ENCODE peak calls at places on chromosomes 5 and 9, in nine cellular contexts. Q, B, X, H, P, Z, W, L and V are unnamed samples.

GRCh38 chr9:131567910-131568309 is 22.6 kb downstream of the PRRT1B start:
- DNase-seq in Q (no peak), B (no peak), X (no peak), H (no peak), P (no peak), Z (no peak), W (no peak), L (no peak), V (no peak)

GRCh38 chr5:90802695-90803317 is 244.2 kb downstream of the ADGRV1 start:
- DNase-seq in Q (peak), B (peak), X (no peak), H (no peak), P (peak), Z (no peak), W (peak), L (peak), V (peak)

GRCh38 chr5:1437452-1437851 is 7.8 kb downstream of the SLC6A3 start:
- DNase-seq in Q (no peak), B (no peak), X (no peak), H (peak), P (no peak), Z (no peak), W (no peak), L (peak), V (no peak)

GRCh38 chr9:114238919-114239879 is 83.7 kb upstream of the ORM1 start:
- DNase-seq in Q (no peak), B (peak), X (no peak), H (no peak), P (no peak), Z (no peak), W (no peak), L (peak), V (no peak)

GRCh38 chr5:180180198-180180820 is 28.7 kb downstream of the RASGEF1C start:
- DNase-seq in Q (no peak), B (peak), X (no peak), H (no peak), P (no peak), Z (no peak), W (no peak), L (no peak), V (no peak)

GRCh38 chr5:115168829-115169391 is 798 bp downstream of the TRIM36 start:
- DNase-seq in Q (no peak), B (peak), X (no peak), H (no peak), P (peak), Z (no peak), W (peak), L (no peak), V (peak)

GRCh38 chr9:77495834-77496671 is 152.1 kb downstream of the GNA14 start:
- DNase-seq in Q (peak), B (no peak), X (no peak), H (no peak), P (no peak), Z (no peak), W (no peak), L (peak), V (no peak)

GRCh38 chr5:157575096-157575872 is at the start of gene ADAM19:
- DNase-seq in Q (no peak), B (peak), X (no peak), H (peak), P (peak), Z (peak), W (peak), L (peak), V (peak)

GRCh38 chr9:86046930-86047341 is 52.4 kb downstream of the GOLM1 start:
- DNase-seq in Q (no peak), B (no peak), X (no peak), H (no peak), P (no peak), Z (no peak), W (no peak), L (no peak), V (no peak)

GRCh38 chr9:69149321-69149807 is 24.7 kb upstream of the TJP2 start:
- DNase-seq in Q (no peak), B (peak), X (no peak), H (no peak), P (peak), Z (no peak), W (no peak), L (peak), V (no peak)

GRCh38 chr5:59709346-59709821 is 184.1 kb downstream of the PDE4D start:
- DNase-seq in Q (no peak), B (no peak), X (no peak), H (no peak), P (no peak), Z (no peak), W (no peak), L (no peak), V (no peak)

GRCh38 chr5:181070523-181070922 is 30.5 kb downstream of the BTNL9 start:
- DNase-seq in Q (no peak), B (no peak), X (no peak), H (no peak), P (no peak), Z (no peak), W (no peak), L (no peak), V (no peak)

GRCh38 chr5:69046375-69046957 is 47.3 kb upstream of the SLC30A5 start:
- DNase-seq in Q (no peak), B (no peak), X (no peak), H (no peak), P (no peak), Z (no peak), W (no peak), L (no peak), V (no peak)

GRCh38 chr9:18727904-18728303 is 254.0 kb downstream of the ADAMTSL1 start:
- DNase-seq in Q (no peak), B (no peak), X (no peak), H (no peak), P (no peak), Z (no peak), W (no peak), L (no peak), V (no peak)

GRCh38 chr5:73395274-73395673 is 53.3 kb downstream of the FOXD1 start:
- DNase-seq in Q (no peak), B (no peak), X (no peak), H (no peak), P (no peak), Z (no peak), W (no peak), L (no peak), V (no peak)

GRCh38 chr5:150339841-150340240 is 17.7 kb upstream of the TCOF1 start:
- DNase-seq in Q (no peak), B (no peak), X (no peak), H (no peak), P (no peak), Z (no peak), W (no peak), L (no peak), V (no peak)

GRCh38 chr5:154493274-154493673 is 15.2 kb upstream of the HAND1 start:
- DNase-seq in Q (no peak), B (no peak), X (no peak), H (no peak), P (peak), Z (no peak), W (no peak), L (no peak), V (no peak)

GRCh38 chr5:93163010-93163663 is 417.9 kb downstream of the NR2F1-AS1 start:
- DNase-seq in Q (no peak), B (no peak), X (no peak), H (no peak), P (no peak), Z (no peak), W (no peak), L (peak), V (no peak)

GRCh38 chr9:109411818-109412352 is 86.2 kb downstream of the PTPN3 start:
- DNase-seq in Q (no peak), B (peak), X (no peak), H (no peak), P (peak), Z (no peak), W (no peak), L (peak), V (no peak)

GRCh38 chr5:66788556-66788955 is 192.4 kb downstream of the MAST4 start:
- DNase-seq in Q (no peak), B (no peak), X (no peak), H (no peak), P (no peak), Z (no peak), W (no peak), L (no peak), V (no peak)

GRCh38 chr5:6633469-6634326 is 458 bp downstream of the SRD5A1 start:
- DNase-seq in Q (peak), B (peak), X (no peak), H (peak), P (peak), Z (no peak), W (peak), L (no peak), V (peak)

GRCh38 chr9:130999265-130999623 is 9.7 kb upstream of the LAMC3 start:
- DNase-seq in Q (no peak), B (no peak), X (no peak), H (no peak), P (no peak), Z (no peak), W (no peak), L (no peak), V (no peak)

GRCh38 chr5:169039592-169039991 is 261.3 kb downstream of the SLIT3 start:
- DNase-seq in Q (no peak), B (no peak), X (no peak), H (no peak), P (no peak), Z (no peak), W (no peak), L (no peak), V (no peak)

GRCh38 chr5:153520952-153521351 is 30.5 kb downstream of the GRIA1 start:
- DNase-seq in Q (no peak), B (no peak), X (no peak), H (no peak), P (no peak), Z (no peak), W (no peak), L (peak), V (no peak)

GRCh38 chr9:4306066-4306787 is 6.4 kb upstream of the GLIS3 start:
- DNase-seq in Q (no peak), B (no peak), X (no peak), H (no peak), P (no peak), Z (no peak), W (no peak), L (peak), V (no peak)

GRCh38 chr5:140242099-140242498 is 60.8 kb downstream of the PFDN1 start:
- DNase-seq in Q (no peak), B (no peak), X (no peak), H (no peak), P (no peak), Z (no peak), W (no peak), L (no peak), V (peak)

GRCh38 chr9:68678430-68678829 is 26.6 kb upstream of the PIP5K1B start:
- DNase-seq in Q (no peak), B (peak), X (no peak), H (no peak), P (peak), Z (no peak), W (peak), L (peak), V (peak)

GRCh38 chr9:113990975-113991471 is 87.1 kb downstream of the AMBP start:
- DNase-seq in Q (no peak), B (no peak), X (no peak), H (peak), P (no peak), Z (no peak), W (no peak), L (no peak), V (no peak)

GRCh38 chr5:77258652-77259051 is 48.2 kb downstream of the PDE8B start:
- DNase-seq in Q (no peak), B (no peak), X (no peak), H (no peak), P (no peak), Z (no peak), W (no peak), L (no peak), V (no peak)

GRCh38 chr9:74414325-74414724 is 82.8 kb upstream of the RORB start:
- DNase-seq in Q (no peak), B (no peak), X (no peak), H (no peak), P (no peak), Z (no peak), W (no peak), L (no peak), V (no peak)

GRCh38 chr5:75055727-75056144 is 3.4 kb upstream of the GCNT4 start:
- DNase-seq in Q (no peak), B (no peak), X (no peak), H (no peak), P (peak), Z (no peak), W (no peak), L (peak), V (no peak)

GRCh38 chr5:80238078-80238477 is 17.8 kb downstream of the SERINC5 start:
- DNase-seq in Q (no peak), B (no peak), X (no peak), H (no peak), P (no peak), Z (no peak), W (no peak), L (no peak), V (no peak)

GRCh38 chr9:115855458-115856133 is 298.0 kb upstream of the PAPPA start:
- DNase-seq in Q (no peak), B (no peak), X (no peak), H (no peak), P (no peak), Z (no peak), W (no peak), L (peak), V (no peak)

GRCh38 chr5:111685969-111686368 is 71.0 kb downstream of the NREP start:
- DNase-seq in Q (no peak), B (no peak), X (no peak), H (no peak), P (no peak), Z (no peak), W (no peak), L (no peak), V (no peak)
- TF ChIP-seq CTCF in Q (no peak), B (no peak), X (no peak), H (no peak), P (no peak), Z (no peak), W (no peak), L (no peak), V (no peak)

GRCh38 chr5:127957701-127958190 is 125.8 kb upstream of the SLC12A2 start:
- DNase-seq in Q (no peak), B (no peak), X (no peak), H (no peak), P (no peak), Z (no peak), W (no peak), L (no peak), V (no peak)
- TF ChIP-seq CTCF in Q (no peak), B (no peak), X (no peak), H (no peak), P (no peak), Z (no peak), W (no peak), L (no peak), V (no peak)

DNA sequence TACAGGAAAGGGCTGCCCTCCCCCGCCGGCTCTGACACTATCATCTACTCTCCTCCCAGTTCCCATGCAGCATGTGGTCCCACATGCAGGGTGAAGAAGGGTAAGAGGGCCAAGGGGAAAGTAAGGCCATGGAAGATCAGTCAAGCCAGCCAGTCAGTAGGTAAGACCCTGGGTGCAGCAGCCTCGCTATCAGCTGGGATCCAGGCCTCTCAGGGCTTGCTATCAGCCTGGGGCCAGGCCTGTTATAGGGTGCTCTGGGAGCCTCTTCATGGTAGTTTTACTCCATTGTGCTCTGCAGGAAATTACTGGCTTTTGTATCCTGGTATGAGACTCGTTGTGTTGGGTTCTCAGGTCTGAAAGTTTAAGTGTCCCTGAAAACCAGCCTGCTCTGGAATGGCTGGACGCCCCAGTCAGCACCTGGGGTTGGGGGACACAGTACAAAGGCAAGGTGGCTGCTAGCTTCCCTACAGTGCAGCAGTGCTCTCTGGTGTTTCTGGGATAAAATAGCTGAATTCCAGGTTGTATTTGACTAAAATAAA is 21.4 kb downstream of the SLC22A4 start:
- DNase-seq in Q (no peak), B (no peak), X (peak), H (no peak), P (no peak), Z (no peak), W (no peak), L (no peak), V (no peak)
- TF ChIP-seq CTCF in Q (no peak), B (no peak), X (no peak), H (no peak), P (no peak), Z (no peak), W (no peak), L (no peak), V (no peak)

DNA sequence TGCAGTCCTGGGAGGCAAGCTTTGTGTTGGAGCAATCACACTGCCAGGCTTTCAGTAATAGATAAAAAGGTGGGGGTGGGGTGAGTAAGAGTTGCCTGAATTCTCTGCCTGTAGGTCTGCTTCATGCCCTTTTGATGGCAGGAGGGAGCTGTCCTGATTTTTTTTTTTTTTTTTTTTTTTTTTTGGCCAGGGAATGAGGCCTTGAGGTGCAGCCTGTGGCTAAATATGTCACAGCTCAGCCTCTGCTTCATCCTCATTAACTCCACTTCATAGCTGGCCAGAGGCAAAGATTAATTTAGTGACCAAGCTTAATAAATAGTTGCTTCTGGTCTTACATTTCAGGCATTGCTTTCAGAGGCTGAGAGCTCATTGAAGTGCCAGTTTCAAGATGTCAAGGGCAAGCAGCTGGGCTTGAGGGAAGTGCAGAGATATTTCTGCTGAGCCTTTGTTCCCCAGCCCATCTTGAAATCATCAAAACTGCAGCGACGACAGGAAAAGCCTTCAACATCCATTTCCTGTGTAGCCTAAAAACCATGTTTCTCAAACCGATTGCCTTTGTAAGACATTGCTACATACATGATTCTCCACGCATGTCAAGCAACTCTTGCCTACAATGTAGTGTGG is 134.7 kb downstream of the MACIR start:
- DNase-seq in Q (no peak), B (peak), X (no peak), H (no peak), P (no peak), Z (no peak), W (no peak), L (peak), V (no peak)
- TF ChIP-seq CTCF in Q (no peak), B (peak), X (no peak), H (no peak), P (no peak), Z (no peak), W (no peak), L (peak), V (no peak)

GRCh38 chr5:19795218-19795617 is 192.8 kb downstream of the CDH18 start:
- DNase-seq in Q (no peak), B (no peak), X (no peak), H (no peak), P (no peak), Z (no peak), W (no peak), L (peak), V (no peak)
- TF ChIP-seq CTCF in Q (no peak), B (peak), X (no peak), H (no peak), P (no peak), Z (no peak), W (no peak), L (peak), V (no peak)

GRCh38 chr5:156327306-156327705 is 342 bp downstream of the SGCD start:
- DNase-seq in Q (no peak), B (no peak), X (no peak), H (no peak), P (no peak), Z (no peak), W (no peak), L (peak), V (no peak)

GRCh38 chr5:156325671-156326070 is 1.3 kb upstream of the SGCD start:
- DNase-seq in Q (no peak), B (no peak), X (no peak), H (no peak), P (no peak), Z (no peak), W (no peak), L (no peak), V (no peak)

GRCh38 chr5:156328176-156328575 is 1.2 kb downstream of the SGCD start:
- DNase-seq in Q (no peak), B (no peak), X (no peak), H (no peak), P (no peak), Z (no peak), W (no peak), L (no peak), V (no peak)

GRCh38 chr5:156328766-156329165 is 1.8 kb downstream of the SGCD start:
- DNase-seq in Q (no peak), B (no peak), X (no peak), H (no peak), P (no peak), Z (no peak), W (no peak), L (no peak), V (no peak)

DNA sequence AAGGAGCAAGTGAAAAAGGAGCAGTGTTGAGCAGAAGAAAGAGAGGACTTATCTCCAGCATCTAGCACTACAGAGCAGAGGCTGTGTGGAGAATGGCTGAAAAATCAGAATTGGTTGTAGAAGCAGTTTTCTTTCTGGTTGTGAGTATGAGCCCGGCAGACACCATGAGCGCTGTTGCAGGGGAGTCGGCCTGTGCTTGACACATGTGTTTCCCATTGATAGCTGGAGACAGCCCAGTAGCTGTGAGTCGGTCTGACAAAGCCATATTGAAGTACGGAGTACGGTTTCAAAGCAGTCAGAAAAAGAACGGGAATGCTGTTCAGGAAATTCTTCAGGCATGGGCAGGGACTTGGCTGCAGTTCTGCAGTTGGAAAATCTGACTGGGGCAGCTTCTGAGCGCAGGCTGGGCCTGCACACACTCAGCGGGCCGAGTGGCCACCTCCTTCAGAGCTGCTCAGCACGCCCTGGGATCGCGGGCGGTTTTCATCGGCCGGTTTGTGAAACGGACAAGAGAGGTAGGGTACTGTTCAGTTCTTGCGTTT is at the start of gene SGCD:
- DNase-seq in Q (no peak), B (peak), X (no peak), H (peak), P (peak), Z (peak), W (peak), L (peak), V (peak)
- TF ChIP-seq CTCF in Q (no peak), B (peak), X (no peak), H (no peak), P (no peak), Z (no peak), W (no peak), L (peak), V (no peak)

DNA sequence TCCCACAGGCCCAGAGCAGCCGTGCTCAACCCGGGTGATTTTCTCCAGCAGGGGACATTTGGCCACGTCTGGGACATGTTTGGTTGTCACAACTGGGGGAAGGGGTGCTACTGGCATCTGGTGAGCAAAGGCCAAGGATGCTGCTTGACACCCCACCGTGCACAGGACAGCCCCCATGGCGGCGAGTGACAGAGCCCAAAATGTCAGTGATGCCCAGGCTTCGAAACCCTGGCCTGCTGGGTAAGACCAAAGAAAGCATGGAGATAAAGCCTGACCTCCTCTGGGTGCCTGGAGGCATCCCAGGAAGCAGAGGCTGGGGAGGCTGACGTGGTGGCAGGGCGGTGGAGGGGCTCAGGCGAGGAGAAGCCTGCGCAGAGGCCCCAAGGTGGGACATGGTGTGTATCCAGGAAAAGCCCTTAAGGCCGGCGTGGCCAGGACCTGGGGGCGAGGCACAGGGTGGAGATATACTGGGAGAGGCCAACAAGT is 66.4 kb downstream of the ZNF354C start:
- DNase-seq in Q (no peak), B (no peak), X (no peak), H (peak), P (no peak), Z (no peak), W (no peak), L (no peak), V (no peak)
- TF ChIP-seq CTCF in Q (no peak), B (no peak), X (no peak), H (no peak), P (no peak), Z (no peak), W (no peak), L (no peak), V (no peak)

GRCh38 chr9:10479172-10479571 is 133.6 kb downstream of the PTPRD start:
- DNase-seq in Q (no peak), B (peak), X (no peak), H (no peak), P (no peak), Z (no peak), W (no peak), L (no peak), V (no peak)
- TF ChIP-seq CTCF in Q (no peak), B (no peak), X (no peak), H (no peak), P (peak), Z (no peak), W (peak), L (peak), V (peak)